ENCODE peak calls at places on chromosomes 6 and 20, in ten cellular contexts. P is stimulated activated CD4-positive, alpha-beta T cell treated with anti-CD3 and anti-CD28 coated beads, Interleukin-12 subunit alpha, Interleukin-12 subunit beta, amount 100 ng/mL, for 4 hours; S is Calu3; N is germinal center; R is HCT116; C is Caki2; T is ELF-1; W is NCI-H69; U is caudate nucleus; L is hypothalamus. M is an unnamed sample.
A peak's percentile ranks its signal among the peaks of the same experiment; 100 is the strongest.

GRCh38 chr20:11783102-11783861 is 134.4 kb upstream of the BTBD3 start:
- DNase-seq in P (no peak), S (no peak), N (no peak), R (no peak), C (no peak), T (no peak), W (no peak), U (no peak), L (no peak), M (no peak)

GRCh38 chr6:117444600-117444999 is 18.9 kb upstream of the ROS1 start:
- DNase-seq in P (no peak), S (no peak), N (no peak), R (no peak), C (no peak), T (no peak), W (no peak), U (no peak), L (no peak), M (no peak)

GRCh38 chr6:11814819-11815218 is 36.2 kb upstream of the ADTRP start:
- DNase-seq in P (no peak), S (no peak), N (no peak), R (no peak), C (no peak), T (no peak), W (no peak), U (no peak), L (no peak), M (no peak)

GRCh38 chr6:131029661-131030297 is 33.3 kb downstream of the EPB41L2 start:
- DNase-seq in P (no peak), S (peak; percentile 16), N (no peak), R (no peak), C (no peak), T (peak; percentile 30), W (no peak), U (no peak), L (no peak), M (no peak)

GRCh38 chr6:129753422-129753821 is 43.4 kb upstream of the ARHGAP18 start:
- DNase-seq in P (no peak), S (no peak), N (no peak), R (no peak), C (no peak), T (no peak), W (peak; percentile 7), U (no peak), L (no peak), M (no peak)

GRCh38 chr6:156657311-156657710 is 119.9 kb upstream of the ARID1B start:
- DNase-seq in P (no peak), S (no peak), N (no peak), R (no peak), C (no peak), T (no peak), W (peak; percentile 15), U (no peak), L (no peak), M (no peak)

GRCh38 chr6:27908017-27908416 is 4.2 kb downstream of the OR2B2 start:
- DNase-seq in P (no peak), S (no peak), N (no peak), R (no peak), C (no peak), T (no peak), W (peak; percentile 6), U (no peak), L (no peak), M (no peak)

GRCh38 chr6:2166717-2167116 is 78.7 kb downstream of the GMDS start:
- DNase-seq in P (no peak), S (no peak), N (no peak), R (no peak), C (peak; percentile 97), T (no peak), W (peak; percentile 61), U (no peak), L (no peak), M (no peak)

GRCh38 chr6:46505693-46506512 is 14.7 kb upstream of the RCAN2 start:
- DNase-seq in P (no peak), S (no peak), N (no peak), R (no peak), C (no peak), T (no peak), W (no peak), U (no peak), L (no peak), M (no peak)

GRCh38 chr6:117253785-117254184 is 11.6 kb upstream of the VGLL2 start:
- DNase-seq in P (no peak), S (no peak), N (no peak), R (no peak), C (no peak), T (no peak), W (no peak), U (no peak), L (no peak), M (no peak)

GRCh38 chr20:15925376-15925775 is 647.9 kb downstream of the KIF16B start:
- DNase-seq in P (no peak), S (no peak), N (no peak), R (no peak), C (no peak), T (no peak), W (no peak), U (no peak), L (no peak), M (no peak)

GRCh38 chr6:129920103-129920798 is 59.1 kb upstream of the TMEM244 start:
- DNase-seq in P (no peak), S (no peak), N (no peak), R (no peak), C (no peak), T (peak; percentile 4), W (no peak), U (no peak), L (no peak), M (no peak)

GRCh38 chr6:42225043-42225368 is 7.3 kb upstream of the MRPS10 start:
- DNase-seq in P (no peak), S (no peak), N (no peak), R (no peak), C (no peak), T (no peak), W (no peak), U (no peak), L (no peak), M (no peak)

GRCh38 chr20:31568773-31569162 is 36.3 kb upstream of the ID1 start:
- DNase-seq in P (no peak), S (no peak), N (no peak), R (no peak), C (no peak), T (peak; percentile 40), W (peak; percentile 33), U (no peak), L (no peak), M (no peak)

GRCh38 chr6:40550096-40550731 is 37.0 kb downstream of the LRFN2 start:
- DNase-seq in P (no peak), S (peak; percentile 47), N (peak; percentile 9), R (peak; percentile 44), C (peak; percentile 24), T (no peak), W (peak; percentile 70), U (no peak), L (no peak), M (no peak)

GRCh38 chr20:32539817-32540675 is 45.1 kb downstream of the NOL4L start:
- DNase-seq in P (peak; percentile 54), S (peak; percentile 50), N (peak; percentile 21), R (no peak), C (no peak), T (no peak), W (no peak), U (no peak), L (no peak), M (peak; percentile 54)

M was measured in effector CD4-positive, alpha-beta T cell.